ENCODE peak calls at places on chromosomes 2 and 18, in seven cellular contexts. R, F, E, Z, D, U and K are unnamed samples.

GRCh38 chr2:136281281-136282117 is 163.6 kb upstream of the CXCR4 start:
- DNase-seq in E (no peak), F (no peak), U (peak; percentile 24), Z (no peak), R (no peak), D (no peak), K (no peak)

GRCh38 chr2:30147715-30148611 is 1.2 kb downstream of the YPEL5 start:
- DNase-seq in E (peak; percentile 58), U (peak; percentile 59), Z (peak; percentile 84), F (peak; percentile 84), D (peak; percentile 75), R (peak; percentile 70), K (no peak)

GRCh38 chr2:19465965-19466364 is 107.5 kb upstream of the OSR1 start:
- DNase-seq in F (no peak), D (no peak), E (no peak), R (no peak), U (no peak), Z (no peak), K (no peak)

GRCh38 chr18:74517236-74517630 is 17.1 kb upstream of the CNDP1 start:
- DNase-seq in U (no peak), D (no peak), Z (no peak), R (no peak), F (no peak), E (no peak), K (no peak)

GRCh38 chr2:53353372-53354111 is 414.1 kb upstream of the CHAC2 start:
- DNase-seq in D (no peak), U (no peak), E (peak; percentile 36), F (no peak), R (no peak), Z (no peak), K (no peak)

GRCh38 chr2:102755284-102755683 is 6.5 kb upstream of the TMEM182 start:
- DNase-seq in Z (no peak), F (no peak), U (no peak), D (no peak), R (peak; percentile 16), E (no peak), K (no peak)

GRCh38 chr2:30206461-30207430 is 24.6 kb upstream of the LBH start:
- DNase-seq in E (no peak), R (no peak), D (no peak), Z (no peak), U (no peak), F (no peak), K (no peak)

GRCh38 chr2:73981081-73981968 is 3.4 kb upstream of the TET3 start:
- DNase-seq in U (no peak), F (peak; percentile 36), Z (peak; percentile 49), D (no peak), E (no peak), R (no peak), K (no peak)

GRCh38 chr2:39158351-39158750 is 37.5 kb upstream of the SOS1 start:
- DNase-seq in F (no peak), R (no peak), E (peak; percentile 27), Z (no peak), D (no peak), U (no peak), K (no peak)

GRCh38 chr2:200362202-200362917 is 55.9 kb downstream of the SPATS2L start:
- DNase-seq in F (no peak), U (no peak), R (no peak), Z (no peak), E (no peak), D (no peak), K (no peak)

GRCh38 chr2:168480356-168480755 is 24.3 kb downstream of the CERS6 start:
- DNase-seq in E (peak; percentile 38), R (no peak), U (no peak), Z (no peak), D (no peak), F (no peak), K (no peak)

GRCh38 chr2:236075802-236076201 is 92.4 kb downstream of the GBX2 start:
- DNase-seq in U (no peak), Z (no peak), F (no peak), D (no peak), R (no peak), E (no peak), K (no peak)

GRCh38 chr2:45797451-45798230 is 146.2 kb downstream of the PRKCE start:
- DNase-seq in U (no peak), Z (no peak), D (no peak), R (no peak), F (no peak), E (no peak), K (no peak)

GRCh38 chr2:96940026-96940601 is 46.3 kb downstream of the FAM178B start:
- DNase-seq in U (no peak), Z (no peak), F (no peak), R (no peak), D (no peak), E (no peak), K (no peak)

GRCh38 chr2:100235098-100235497 is 87.2 kb downstream of the LONRF2 start:
- DNase-seq in F (peak; percentile 90), Z (no peak), E (no peak), U (peak; percentile 5), R (no peak), D (no peak), K (no peak)

GRCh38 chr2:100810603-100811145 is 9.3 kb upstream of the NPAS2 start:
- DNase-seq in Z (no peak), E (no peak), R (no peak), D (no peak), U (no peak), F (no peak), K (no peak)

GRCh38 chr2:197309369-197310231 is 980 bp downstream of the ANKRD44 start:
- DNase-seq in E (no peak), D (peak; percentile 23), F (peak; percentile 63), R (no peak), U (peak; percentile 29), Z (peak; percentile 27), K (no peak)

GRCh38 chr2:175206866-175207265 is 25.4 kb upstream of the ATP5MC3 start:
- DNase-seq in Z (no peak), E (no peak), R (no peak), U (no peak), F (no peak), D (no peak), K (no peak)

GRCh38 chr18:33606621-33607020 is 28.6 kb downstream of the ASXL3 start:
- DNase-seq in D (no peak), Z (no peak), R (no peak), U (no peak), F (peak; percentile 13), E (no peak), K (no peak)

GRCh38 chr18:63320690-63321265 is 1.2 kb upstream of the BCL2 start:
- DNase-seq in F (peak; percentile 33), Z (peak; percentile 36), E (peak; percentile 50), U (peak; percentile 17), R (peak; percentile 40), D (peak; percentile 55), K (no peak)

GRCh38 chr2:18047896-18048657 is 169.6 kb downstream of the KCNS3 start:
- DNase-seq in D (no peak), Z (peak; percentile 27), R (no peak), F (no peak), E (peak; percentile 22), U (no peak), K (no peak)

GRCh38 chr2:238274152-238274865 is 14.1 kb downstream of the PER2 start:
- DNase-seq in F (no peak), Z (peak; percentile 8), E (no peak), R (no peak), U (no peak), D (no peak), K (no peak)

GRCh38 chr2:238280083-238280816 is 8.2 kb downstream of the PER2 start:
- DNase-seq in F (no peak), E (no peak), U (no peak), Z (no peak), D (no peak), R (no peak), K (no peak)

GRCh38 chr2:238278626-238279323 is 9.6 kb downstream of the PER2 start:
- DNase-seq in R (no peak), F (peak; percentile 24), E (no peak), Z (no peak), U (no peak), D (no peak), K (no peak)

GRCh38 chr2:238279324-238279682 is 9.1 kb downstream of the PER2 start:
- DNase-seq in R (no peak), Z (no peak), E (no peak), F (no peak), D (no peak), U (no peak), K (no peak)

DNA sequence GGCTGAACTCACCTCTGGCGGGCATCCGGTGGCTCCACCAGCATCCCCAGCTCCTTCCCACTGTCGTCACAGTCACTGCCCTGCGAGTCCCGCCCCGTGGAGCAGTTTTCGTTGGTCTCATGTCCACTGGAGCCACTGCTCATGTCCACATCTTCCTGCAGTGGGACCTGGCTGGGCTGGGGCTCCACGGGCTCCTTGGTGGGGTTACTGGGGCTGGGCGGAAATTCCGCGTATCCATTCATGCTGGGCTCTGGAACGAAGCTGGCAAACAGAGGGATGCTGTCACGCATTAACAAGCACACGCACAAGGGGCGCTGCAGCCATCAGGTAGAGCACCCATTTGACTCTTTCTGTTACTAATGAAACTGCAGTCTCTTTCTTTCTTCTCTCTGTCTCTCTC is 10.7 kb downstream of the PER2 start:
- DNase-seq in U (no peak), F (no peak), Z (no peak), D (no peak), E (no peak), R (no peak), K (no peak)
- TF ChIP-seq CTCF in U (no peak), F (no peak), Z (no peak), D (no peak), E (no peak), R (no peak), K (no peak)

GRCh38 chr2:128737546-128737826 is 418.8 kb upstream of the HS6ST1 start:
- DNase-seq in Z (no peak), D (no peak), F (no peak), R (no peak), U (no peak), E (no peak), K (no peak)
- H3K9me3 ChIP-seq in Z (no peaks in the 10 kb centered on the region), D (no peaks in the 10 kb centered on the region), F (no peaks in the 10 kb centered on the region), R (no peaks in the 10 kb centered on the region), U (no peaks in the 10 kb centered on the region), E (no peaks in the 10 kb centered on the region), K (peaks cover 4% of the 10 kb centered on the region)

GRCh38 chr2:218357194-218358177 is 829 bp downstream of the CATIP start:
- DNase-seq in E (no peak), F (no peak), R (no peak), Z (no peak), U (no peak), D (no peak), K (no peak)
- H3K27ac ChIP-seq in E (no peak overlapping the region), F (no peak overlapping the region), R (no peak overlapping the region), Z (no peak overlapping the region), U (no peak overlapping the region), D (no peak overlapping the region), K (no peak overlapping the region)

DNA sequence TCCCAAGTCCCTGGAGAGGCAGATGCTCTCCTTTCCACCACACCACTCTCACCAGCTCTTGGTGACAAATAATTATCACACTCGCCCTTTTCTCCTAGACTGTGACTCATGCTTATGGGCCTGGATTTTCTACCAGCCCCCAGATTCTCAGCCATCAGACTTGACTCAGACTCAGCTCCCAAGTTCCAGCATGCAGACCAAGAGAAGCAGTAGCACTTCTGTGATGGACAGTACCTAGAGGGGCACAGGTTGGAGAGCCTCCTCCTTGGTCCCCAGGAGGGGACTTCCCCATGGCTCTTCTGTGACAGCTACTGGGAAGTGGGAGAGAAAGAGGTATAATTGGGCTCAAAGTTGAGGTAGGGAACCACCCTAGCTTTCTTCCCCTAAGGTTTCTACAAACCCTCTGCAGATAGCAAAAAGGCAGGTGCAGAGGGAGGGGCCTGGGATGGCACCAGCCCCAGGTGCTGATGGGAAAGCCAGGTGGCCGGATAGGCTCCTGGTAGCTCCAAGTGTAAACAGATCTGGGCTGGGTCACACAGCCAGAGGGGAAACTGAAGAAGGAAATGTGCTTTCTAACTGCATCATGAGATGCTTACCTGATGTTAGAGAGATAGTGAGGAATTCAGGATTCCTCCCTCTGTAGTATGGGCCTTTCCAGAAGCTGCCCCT is 4.1 kb downstream of the TCF23 start:
- DNase-seq in U (no peak), E (no peak), R (no peak), D (no peak), Z (no peak), F (peak; percentile 85), K (no peak)
- TF ChIP-seq CTCF in U (no peak), E (no peak), R (no peak), D (no peak), Z (no peak), F (no peak), K (no peak)